ENCODE peak calls at places on chromosomes 4 and X, in seven cellular contexts. Y is GM23248, H is nephron progenitor cell, W is GM12864, B is A172, O is glutamatergic neuron, D is myocyte. A is an unnamed sample.

GRCh38 chr4:149345424-149345823 is 470.2 kb downstream of the IQCM start:
- DNase-seq in Y (peak), H (no peak), W (no peak), B (no peak), O (no peak), D (no peak), A (peak)

GRCh38 chr4:33940281-33940680 is 2304.0 kb downstream of the ARAP2 start:
- DNase-seq in Y (peak), H (no peak), W (no peak), B (no peak), O (no peak), D (no peak), A (no peak)

GRCh38 chr4:8838911-8839431 is 32.7 kb downstream of the HMX1 start:
- DNase-seq in Y (no peak), H (no peak), W (no peak), B (no peak), O (no peak), D (no peak), A (no peak)

GRCh38 chr4:183906736-183907651 is 1.9 kb downstream of the STOX2 start:
- DNase-seq in Y (peak), H (peak), W (no peak), B (no peak), O (peak), D (no peak), A (no peak)

GRCh38 chr4:73520821-73521220 is 39.3 kb downstream of the AFM start:
- DNase-seq in Y (peak), H (no peak), W (no peak), B (peak), O (no peak), D (peak), A (peak)

GRCh38 chrX:13732246-13733067 is 2.0 kb downstream of the TRAPPC2 start:
- DNase-seq in Y (peak), H (no peak), W (no peak), B (no peak), O (no peak), D (no peak), A (no peak)

GRCh38 chrX:20116087-20116574 is 576 bp downstream of the MAP7D2 start:
- DNase-seq in Y (no peak), H (peak), W (no peak), B (no peak), O (peak), D (no peak), A (no peak)

GRCh38 chrX:26631385-26631784 is 415.4 kb downstream of the MAGEB5 start:
- DNase-seq in Y (no peak), H (no peak), W (no peak), B (no peak), O (no peak), D (no peak), A (no peak)

GRCh38 chrX:108245462-108245861 is 153.9 kb downstream of the ATG4A start:
- DNase-seq in Y (no peak), H (no peak), W (no peak), B (no peak), O (no peak), D (no peak), A (peak)

GRCh38 chr4:26319467-26320158 is 1.2 kb upstream of the RBPJ start:
- DNase-seq in Y (peak), H (peak), W (peak), B (peak), O (peak), D (peak), A (peak)

GRCh38 chr4:12615822-12616221 is 868.3 kb downstream of the RAB28 start:
- DNase-seq in Y (no peak), H (no peak), W (no peak), B (no peak), O (no peak), D (no peak), A (no peak)

GRCh38 chrX:144616317-144616716 is 631.0 kb upstream of the SPANXN1 start:
- DNase-seq in Y (no peak), H (no peak), W (no peak), B (peak), O (no peak), D (no peak), A (no peak)

GRCh38 chrX:136954930-136955329 is 74.4 kb upstream of the RBMX start:
- DNase-seq in Y (peak), H (no peak), W (no peak), B (no peak), O (no peak), D (peak), A (peak)

GRCh38 chr4:185573651-185574199 is 38.4 kb upstream of the PDLIM3 start:
- DNase-seq in Y (peak), H (peak), W (no peak), B (peak), O (peak), D (peak), A (peak)

GRCh38 chr4:73729534-73730165 is 10.7 kb upstream of the CXCL8 start:
- DNase-seq in Y (peak), H (peak), W (no peak), B (peak), O (peak), D (peak), A (peak)

GRCh38 chr4:3332498-3332897 is 39.7 kb downstream of the RGS12 start:
- DNase-seq in Y (no peak), H (no peak), W (no peak), B (no peak), O (no peak), D (no peak), A (no peak)

GRCh38 chr4:8163026-8163425 is 4.4 kb upstream of the ABLIM2 start:
- DNase-seq in Y (no peak), H (no peak), W (no peak), B (no peak), O (no peak), D (no peak), A (no peak)

GRCh38 chrX:19303216-19303880 is 40.4 kb upstream of the PDHA1 start:
- DNase-seq in Y (peak), H (no peak), W (no peak), B (peak), O (no peak), D (peak), A (peak)

GRCh38 chr4:56641494-56642051 is 39.5 kb downstream of the HOPX start:
- DNase-seq in Y (peak), H (no peak), W (no peak), B (peak), O (no peak), D (no peak), A (peak)

GRCh38 chrX:153580700-153581386 is 18.1 kb downstream of the CCNQ start:
- DNase-seq in Y (no peak), H (peak), W (no peak), B (no peak), O (peak), D (no peak), A (no peak)

GRCh38 chrX:83845397-83845796 is 15.5 kb upstream of the CYLC1 start:
- DNase-seq in Y (peak), H (peak), W (no peak), B (peak), O (no peak), D (peak), A (no peak)

GRCh38 chrX:72054776-72055495 is 76.8 kb downstream of the RTL5 start:
- DNase-seq in Y (no peak), H (no peak), W (no peak), B (no peak), O (peak), D (no peak), A (no peak)

GRCh38 chr4:176149680-176150079 is 45.7 kb downstream of the SPATA4 start:
- DNase-seq in Y (peak), H (no peak), W (no peak), B (no peak), O (no peak), D (no peak), A (no peak)

GRCh38 chrX:17655232-17656034 is 81.9 kb upstream of the SCML1 start:
- DNase-seq in Y (peak), H (peak), W (no peak), B (no peak), O (peak), D (peak), A (no peak)

GRCh38 chr4:172830295-172830764 is 338.3 kb upstream of the GALNT7 start:
- DNase-seq in Y (peak), H (no peak), W (no peak), B (no peak), O (no peak), D (peak), A (peak)

GRCh38 chrX:1321689-1322088 is 14.9 kb upstream of the IL3RA start:
- DNase-seq in Y (no peak), H (no peak), W (no peak), B (no peak), O (no peak), D (no peak), A (no peak)